ENCODE peak calls at places on chromosomes 2 and 18, in eight cellular contexts. Q is NCI-H510A; L is NCI-H748 treated with DMSO at 0.1 percent for 48 hours; V is kidney glomerular epithelial cell; P is CD4-positive, CD25-positive, alpha-beta regulatory T cell; Y is activated T-cell treated with anti-CD3 and anti-CD28 coated beads for 1 hour; T is heart left ventricle; R is left kidney. H is an unnamed sample.

GRCh38 chr2:26540977-26541376 is 63.1 kb upstream of the OTOF start:
- DNase-seq in T (no peak), Y (no peak), R (peak; percentile 47), P (no peak), V (no peak), Q (peak; percentile 17), L (no peak), H (no peak)

GRCh38 chr2:70716131-70716766 is 51.8 kb downstream of the ADD2 start:
- DNase-seq in V (no peak), L (no peak), Q (no peak), P (no peak), R (no peak), T (no peak), Y (no peak), H (no peak)

GRCh38 chr2:223464071-223464470 is 138.1 kb downstream of the SCG2 start:
- DNase-seq in T (no peak), Y (no peak), P (no peak), V (no peak), R (no peak), Q (no peak), L (no peak), H (no peak)

GRCh38 chr2:113240150-113240914 is 38.4 kb downstream of the PAX8 start:
- DNase-seq in V (no peak), Y (no peak), P (no peak), T (peak; percentile 94), R (no peak), Q (peak; percentile 20), L (no peak), H (peak; percentile 62)

GRCh38 chr18:12307251-12307736 is 747 bp upstream of the TUBB6 start:
- DNase-seq in T (peak; percentile 75), Y (no peak), Q (no peak), R (peak; percentile 68), V (peak; percentile 44), P (no peak), L (no peak), H (no peak)

GRCh38 chr2:12316464-12316863 is 400.3 kb upstream of the TRIB2 start:
- DNase-seq in Y (no peak), Q (no peak), R (no peak), P (no peak), V (no peak), L (no peak), T (no peak), H (no peak)

GRCh38 chr2:125224830-125225229 is 1199.7 kb downstream of the CNTNAP5 start:
- DNase-seq in T (no peak), R (no peak), Y (no peak), V (no peak), P (no peak), Q (no peak), L (no peak), H (peak; percentile 7)

GRCh38 chr2:39121523-39122063 is 742 bp upstream of the SOS1 start:
- DNase-seq in R (peak; percentile 56), V (no peak), Y (no peak), L (peak; percentile 48), T (no peak), P (no peak), Q (peak; percentile 30), H (no peak)

GRCh38 chr2:100252811-100253698 is 69.2 kb downstream of the LONRF2 start:
- DNase-seq in L (no peak), T (no peak), Q (no peak), P (no peak), R (peak; percentile 21), V (peak; percentile 73), Y (no peak), H (peak; percentile 73)

GRCh38 chr18:70907673-70908072 is 618.8 kb downstream of the SOCS6 start:
- DNase-seq in Y (no peak), R (no peak), T (no peak), Q (peak; percentile 48), P (no peak), V (no peak), L (peak; percentile 86), H (no peak)

GRCh38 chr2:160869411-160869810 is 290.8 kb upstream of the TANK start:
- DNase-seq in V (no peak), P (no peak), Q (no peak), R (no peak), L (no peak), T (no peak), Y (no peak), H (no peak)

GRCh38 chr18:3511980-3512379 is 62.0 kb downstream of the TGIF1 start:
- DNase-seq in L (no peak), P (no peak), Y (no peak), V (peak; percentile 52), T (no peak), R (no peak), Q (no peak), H (peak; percentile 28)

GRCh38 chr2:95115418-95115817 is 6.2 kb downstream of the MRPS5 start:
- DNase-seq in Q (peak; percentile 38), R (peak; percentile 87), V (peak; percentile 58), P (peak; percentile 76), T (no peak), L (peak; percentile 19), Y (peak; percentile 65), H (peak; percentile 77)